ENCODE peak calls at places on chromosomes 6 and 20, in five cellular contexts. O, L, F, U and R are unnamed samples.

GRCh38 chr6:124536792-124537191 is 425.4 kb upstream of the RNF217 start:
- DNase-seq in F (peak; percentile 8), U (no peak), L (no peak), O (no peak), R (peak; percentile 94)

GRCh38 chr20:42628683-42629082 is 561.0 kb downstream of the PTPRT start:
- DNase-seq in F (no peak), L (no peak), O (no peak), U (no peak), R (no peak)

GRCh38 chr6:90319044-90319443 is 22.4 kb upstream of the BACH2 start:
- DNase-seq in F (peak; percentile 45), U (no peak), L (no peak), O (no peak), R (no peak)

GRCh38 chr6:45072014-45072413 is 256.1 kb upstream of the RUNX2 start:
- DNase-seq in O (no peak), F (no peak), L (no peak), U (peak; percentile 16), R (no peak)

GRCh38 chr20:41425180-41425884 is 58.7 kb upstream of the EMILIN3 start:
- DNase-seq in F (peak; percentile 83), L (no peak), O (no peak), U (peak; percentile 30), R (no peak)

GRCh38 chr20:25196701-25197120 is 1.2 kb downstream of the ENTPD6 start:
- DNase-seq in O (no peak), F (no peak), U (no peak), L (peak; percentile 61), R (peak; percentile 80)

GRCh38 chr6:5751525-5752252 is 255.0 kb downstream of the NRN1 start:
- DNase-seq in F (peak; percentile 26), U (peak; percentile 51), L (no peak), O (no peak), R (no peak)

GRCh38 chr20:45545754-45546453 is 1.3 kb downstream of the EPPIN start:
- DNase-seq in L (peak; percentile 13), O (no peak), U (peak; percentile 72), F (peak; percentile 26), R (no peak)

GRCh38 chr6:39927159-39927558 is 7.1 kb downstream of the MOCS1 start:
- DNase-seq in L (no peak), U (no peak), F (peak; percentile 63), O (peak; percentile 56), R (no peak)

GRCh38 chr6:24355422-24355821 is 2.4 kb downstream of the DCDC2 start:
- DNase-seq in U (no peak), L (no peak), O (no peak), F (no peak), R (no peak)

GRCh38 chr6:659716-660581 is 3.0 kb upstream of the HUS1B start:
- DNase-seq in U (no peak), O (no peak), F (no peak), L (no peak), R (no peak)